ENCODE peak calls at places on chromosomes 12 and 14, in eight cellular contexts. Z, E, L, H, K, M, J and N are unnamed samples. For H3K4me1, the result is how much of the 10 kb centered on the place peaks cover.

GRCh38 chr12:31749024-31749704 is 20.3 kb upstream of the AMN1 start:
- DNase-seq in Z (peak), E (peak), L (no peak), H (peak), K (peak), M (peak), J (peak), N (peak)

GRCh38 chr12:82517027-82517426 is 158.7 kb downstream of the METTL25 start:
- DNase-seq in Z (no peak), E (no peak), L (no peak), H (no peak), K (peak), M (peak), J (no peak), N (no peak)

GRCh38 chr14:96151242-96151641 is 53.4 kb upstream of the BDKRB2 start:
- DNase-seq in Z (no peak), E (no peak), L (no peak), H (no peak), K (no peak), M (no peak), J (no peak), N (peak)

GRCh38 chr12:100368066-100368465 is 11.2 kb downstream of the SLC17A8 start:
- DNase-seq in Z (no peak), E (no peak), L (no peak), H (no peak), K (no peak), M (no peak), J (no peak), N (no peak)

GRCh38 chr14:66508846-66509621 is 1.1 kb downstream of the GPHN start:
- DNase-seq in Z (peak), E (peak), L (peak), H (peak), K (peak), M (peak), J (peak), N (peak)

GRCh38 chr12:132506730-132507538 is 17.0 kb downstream of the FBRSL1 start:
- DNase-seq in Z (peak), E (no peak), L (peak), H (peak), K (no peak), M (no peak), J (peak), N (peak)

GRCh38 chr14:36333106-36333505 is 12.7 kb upstream of the MBIP start:
- DNase-seq in Z (no peak), E (no peak), L (no peak), H (no peak), K (no peak), M (no peak), J (no peak), N (no peak)

GRCh38 chr14:104555621-104556255 is 23.8 kb upstream of the C14orf180 start:
- DNase-seq in Z (no peak), E (no peak), L (no peak), H (no peak), K (no peak), M (no peak), J (no peak), N (no peak)

GRCh38 chr12:94867066-94867855 is 136.2 kb downstream of the NDUFA12 start:
- DNase-seq in Z (no peak), E (no peak), L (no peak), H (no peak), K (no peak), M (no peak), J (peak), N (no peak)

GRCh38 chr12:46506961-46507360 is 134.4 kb upstream of the SLC38A2 start:
- DNase-seq in Z (no peak), E (no peak), L (no peak), H (no peak), K (no peak), M (no peak), J (no peak), N (no peak)

GRCh38 chr14:63134801-63135200 is 69.4 kb upstream of the RHOJ start:
- DNase-seq in Z (no peak), E (no peak), L (no peak), H (no peak), K (no peak), M (peak), J (peak), N (no peak)

GRCh38 chr12:47078733-47079364 is 572 bp upstream of the PCED1B start:
- DNase-seq in Z (no peak), E (no peak), L (peak), H (peak), K (peak), M (no peak), J (peak), N (no peak)

GRCh38 chr14:99757331-99758070 is 35.7 kb upstream of the EML1 start:
- DNase-seq in Z (no peak), E (no peak), L (peak), H (no peak), K (peak), M (no peak), J (peak), N (no peak)

GRCh38 chr12:98355322-98355721 is 160.1 kb upstream of the TMPO start:
- DNase-seq in Z (no peak), E (no peak), L (no peak), H (no peak), K (peak), M (no peak), J (peak), N (no peak)

GRCh38 chr12:53201170-53201541 is 5.9 kb downstream of the ITGB7 start:
- DNase-seq in Z (no peak), E (no peak), L (no peak), H (no peak), K (no peak), M (no peak), J (peak), N (no peak)

DNA sequence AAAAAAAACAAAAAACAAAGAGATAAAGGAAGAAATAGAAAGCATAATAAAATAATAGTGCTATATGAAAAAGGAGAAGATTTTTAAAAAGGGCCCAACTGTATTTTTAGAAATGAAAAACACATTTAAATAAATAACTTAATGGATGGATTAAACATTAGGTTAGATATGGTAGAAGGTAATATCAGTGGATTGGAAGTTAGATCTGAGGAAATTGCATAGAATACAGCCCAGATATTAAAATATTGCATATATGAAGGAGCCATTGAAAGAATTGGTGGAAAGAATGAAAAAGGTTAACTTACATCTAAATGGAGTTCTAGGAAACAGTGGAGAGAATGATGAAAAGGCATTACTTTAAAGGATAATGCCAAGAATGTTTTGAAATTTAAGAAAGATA is 27.8 kb downstream of the CACNA1C start:
- DNase-seq in Z (no peak), E (no peak), L (no peak), H (no peak), K (no peak), M (no peak), J (no peak), N (no peak)
- H3K4me1 ChIP-seq in Z (under half), E (under half), L (under half), H (under half), K (under half), M (under half), J (under half), N (under half)

GRCh38 chr14:68947802-68948201 is 31.3 kb downstream of the ACTN1 start:
- DNase-seq in Z (no peak), E (no peak), L (peak), H (no peak), K (peak), M (no peak), J (no peak), N (peak)
- H3K4me1 ChIP-seq in Z (under half), E (under half), L (half or more), H (half or more), K (half or more), M (under half), J (half or more), N (under half)

DNA sequence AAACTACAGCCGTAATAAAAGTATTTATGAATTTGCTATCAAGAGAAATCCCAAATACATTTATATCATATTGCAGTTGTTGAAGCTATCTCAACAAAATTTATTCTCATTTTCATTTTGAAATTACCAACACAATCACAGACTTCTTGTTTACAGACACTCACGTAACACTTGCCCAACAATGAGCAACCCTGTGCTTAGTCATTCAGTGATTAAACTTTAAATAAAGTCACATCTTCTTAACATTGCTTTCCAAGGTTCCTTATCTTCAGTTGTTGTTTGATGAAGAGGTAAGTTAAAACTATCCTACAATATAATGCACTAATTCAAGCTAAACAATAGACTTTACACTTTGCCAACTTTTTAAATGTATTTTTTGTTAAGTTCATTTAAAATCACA is 601.8 kb downstream of the SLC16A7 start:
- DNase-seq in Z (no peak), E (no peak), L (no peak), H (no peak), K (peak), M (no peak), J (peak), N (no peak)
- H3K4me1 ChIP-seq in Z (under half), E (under half), L (under half), H (under half), K (under half), M (under half), J (under half), N (under half)

GRCh38 chr14:93007225-93007997 is 84.5 kb downstream of the CHGA start:
- DNase-seq in Z (peak), E (no peak), L (peak), H (no peak), K (peak), M (no peak), J (peak), N (peak)
- H3K4me1 ChIP-seq in Z (under half), E (under half), L (half or more), H (under half), K (under half), M (under half), J (under half), N (under half)